ENCODE peak calls at places on chromosomes 12 and 14, in seven cellular contexts. C is PC-3, X is GM12891, R is islet precursor cell, P is NCI-H1105, K is HuH-7, E is SJCRH30. H is an unnamed sample.

GRCh38 chr12:117356048-117356447 is 5.4 kb downstream of the NOS1 start:
- DNase-seq in C (peak; percentile 89), X (no peak), R (no peak), P (no peak), K (no peak), E (no peak), H (no peak)

GRCh38 chr12:32322354-32322753 is 77.0 kb upstream of the FGD4 start:
- DNase-seq in C (no peak), X (no peak), R (no peak), P (no peak), K (no peak), E (no peak), H (no peak)

GRCh38 chr14:61260939-61261776 is 20.0 kb downstream of the TMEM30B start:
- DNase-seq in C (peak; percentile 94), X (no peak), R (peak; percentile 60), P (no peak), K (no peak), E (no peak), H (peak; percentile 61)

GRCh38 chr12:64480148-64480547 is 28.2 kb downstream of the TBK1 start:
- DNase-seq in C (no peak), X (no peak), R (no peak), P (no peak), K (no peak), E (no peak), H (no peak)

GRCh38 chr14:76352639-76353281 is 23.2 kb upstream of the ESRRB start:
- DNase-seq in C (peak; percentile 30), X (peak; percentile 80), R (peak; percentile 85), P (peak; percentile 61), K (peak; percentile 74), E (peak; percentile 81), H (peak; percentile 72)

GRCh38 chr12:54585243-54585642 is 3.2 kb downstream of the PPP1R1A start:
- DNase-seq in C (no peak), X (no peak), R (no peak), P (no peak), K (no peak), E (no peak), H (no peak)

GRCh38 chr14:59507752-59508103 is 23.4 kb downstream of the JKAMP start:
- DNase-seq in C (peak; percentile 89), X (no peak), R (no peak), P (no peak), K (no peak), E (no peak), H (no peak)

GRCh38 chr12:132423251-132424117 is 66.5 kb upstream of the FBRSL1 start:
- DNase-seq in C (no peak), X (no peak), R (no peak), P (no peak), K (peak; percentile 71), E (peak; percentile 57), H (peak; percentile 19)

GRCh38 chr12:122001379-122002209 is 20.1 kb upstream of the BCL7A start:
- DNase-seq in C (no peak), X (no peak), R (no peak), P (peak; percentile 62), K (no peak), E (peak; percentile 29), H (no peak)

GRCh38 chr12:2287589-2287988 is 234.8 kb downstream of the CACNA1C start:
- DNase-seq in C (no peak), X (no peak), R (no peak), P (no peak), K (no peak), E (no peak), H (no peak)

GRCh38 chr12:103392722-103393121 is 103.0 kb downstream of the C12orf42 start:
- DNase-seq in C (no peak), X (no peak), R (no peak), P (no peak), K (no peak), E (no peak), H (no peak)

GRCh38 chr12:94621662-94622359 is 28.5 kb downstream of the TMCC3 start:
- DNase-seq in C (peak; percentile 84), X (peak; percentile 37), R (no peak), P (peak; percentile 45), K (no peak), E (no peak), H (peak; percentile 80)

GRCh38 chr12:57816855-57817151 is 1.7 kb downstream of the AVIL start:
- DNase-seq in C (no peak), X (no peak), R (no peak), P (no peak), K (no peak), E (no peak), H (no peak)

GRCh38 chr12:104653730-104654328 is 197.1 kb downstream of the CHST11 start:
- DNase-seq in C (peak; percentile 37), X (no peak), R (no peak), P (no peak), K (peak; percentile 38), E (peak; percentile 36), H (peak; percentile 29)

H was measured in dermis blood vessel endothelial cell.